ENCODE peak calls at places on chromosome 1, in ten cellular contexts. G is neural progenitor cell, R is PC-9, A is MM.1S, J is GM23338, T is HCT116, B is PC-3, D is fibroblast of lung, F is SK-N-MC, Z is GM23248. I is an unnamed sample.

GRCh38 chr1:116755036-116755435 is 806 bp downstream of the CD2 start:
- DNase-seq in G (no peak), R (no peak), A (no peak), J (no peak), T (no peak), B (no peak), D (no peak), F (no peak), Z (no peak), I (no peak)

GRCh38 chr1:221824025-221824424 is 82.1 kb upstream of the DUSP10 start:
- DNase-seq in G (no peak), R (peak; percentile 70), A (no peak), J (no peak), T (no peak), B (peak; percentile 87), D (no peak), F (no peak), Z (peak; percentile 90), I (no peak)

GRCh38 chr1:172671591-172671990 is 12.7 kb downstream of the FASLG start:
- DNase-seq in G (no peak), R (peak; percentile 56), A (no peak), J (no peak), T (no peak), B (peak; percentile 79), D (no peak), F (peak; percentile 56), Z (peak; percentile 62), I (no peak)

GRCh38 chr1:165327538-165327937 is 29.0 kb downstream of the LMX1A start:
- DNase-seq in G (no peak), R (no peak), A (no peak), J (no peak), T (no peak), B (no peak), D (no peak), F (no peak), Z (no peak), I (no peak)

GRCh38 chr1:67463298-67463960 is 33.2 kb upstream of the SERBP1 start:
- DNase-seq in G (peak; percentile 73), R (no peak), A (no peak), J (peak; percentile 32), T (no peak), B (no peak), D (peak; percentile 25), F (no peak), Z (no peak), I (no peak)

GRCh38 chr1:234628099-234628498 is 18.1 kb upstream of the IRF2BP2 start:
- DNase-seq in G (no peak), R (no peak), A (no peak), J (no peak), T (no peak), B (peak; percentile 95), D (peak; percentile 88), F (no peak), Z (peak; percentile 94), I (no peak)

GRCh38 chr1:37476460-37477197 is 2.2 kb downstream of the ZC3H12A start:
- DNase-seq in G (no peak), R (peak; percentile 96), A (no peak), J (no peak), T (no peak), B (peak; percentile 85), D (peak; percentile 90), F (no peak), Z (peak; percentile 93), I (peak; percentile 63)

GRCh38 chr1:118960026-118960561 is 28.0 kb downstream of the TBX15 start:
- DNase-seq in G (no peak), R (no peak), A (peak; percentile 72), J (peak; percentile 68), T (no peak), B (peak; percentile 54), D (no peak), F (no peak), Z (peak; percentile 42), I (no peak)

DNA sequence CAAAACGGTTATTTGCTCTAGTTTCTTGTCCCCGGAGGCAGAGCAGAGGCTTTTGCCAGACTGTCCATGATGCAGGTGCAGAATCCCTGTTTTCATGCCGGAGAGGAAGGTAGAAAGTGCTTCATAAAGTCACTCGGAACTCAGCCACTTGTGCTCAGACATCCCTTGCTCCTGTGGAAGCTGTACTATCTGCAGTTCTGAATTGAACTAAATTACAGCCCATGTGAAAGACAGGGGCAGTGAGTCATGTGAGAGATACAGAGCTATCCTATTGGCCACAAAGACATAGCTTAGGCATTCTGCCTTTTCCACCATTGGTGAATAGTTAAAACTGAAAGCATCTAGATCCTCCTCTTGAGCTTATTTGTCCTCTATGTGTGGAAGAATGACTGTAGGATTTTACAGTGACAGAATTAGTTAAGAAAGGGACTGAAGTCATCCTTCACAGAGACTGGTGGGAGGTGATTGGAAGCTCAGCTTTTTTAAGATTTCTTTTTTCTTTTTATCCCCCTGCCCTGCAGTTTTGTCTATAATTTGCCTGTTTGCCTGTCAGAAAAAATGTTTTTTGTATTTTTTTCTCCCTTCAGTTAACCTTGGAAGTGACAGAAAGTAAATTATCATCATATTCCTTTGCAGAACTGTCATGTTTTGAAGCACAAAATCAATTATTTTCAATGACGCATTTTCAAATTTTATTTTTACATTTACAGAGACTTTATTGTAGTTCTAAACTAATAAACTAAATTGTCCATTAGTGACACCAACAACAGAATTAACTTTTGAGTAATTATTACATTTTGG is 298.6 kb downstream of the PTPRC start:
- DNase-seq in G (peak; percentile 24), R (peak; percentile 72), A (peak; percentile 88), J (peak; percentile 34), T (peak; percentile 76), B (peak; percentile 86), D (peak; percentile 95), F (peak; percentile 85), Z (peak; percentile 89), I (peak; percentile 66)
- TF ChIP-seq EZH2 in G (no peak), R (no peak), A (no peak), J (no peak), T (no peak), B (no peak), D (no peak), F (no peak), Z (no peak), I (no peak)

DNA sequence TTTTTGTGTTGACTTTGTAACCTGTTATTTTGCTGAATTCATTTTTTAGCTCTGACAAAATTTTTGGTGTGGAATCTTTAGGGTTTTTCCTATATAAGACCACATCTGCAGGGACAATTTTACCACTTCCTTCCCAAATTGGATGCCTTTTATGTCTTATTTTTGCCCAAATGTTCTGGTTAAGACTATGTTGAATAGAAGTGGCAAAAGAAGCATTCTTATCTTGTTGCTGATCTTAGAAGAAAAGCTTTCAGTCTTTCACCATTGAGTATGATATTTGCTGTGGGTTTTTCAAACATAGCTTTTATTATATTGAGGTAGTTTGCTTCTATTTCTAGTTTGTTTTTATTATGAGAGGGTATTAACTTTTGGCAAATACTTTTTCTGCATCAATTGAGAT is 3.7 kb downstream of the CHIA start:
- DNase-seq in G (no peak), R (no peak), A (no peak), J (no peak), T (no peak), B (no peak), D (no peak), F (no peak), Z (no peak), I (no peak)
- TF ChIP-seq EZH2 in G (no peak), R (no peak), A (no peak), J (no peak), T (no peak), B (no peak), D (no peak), F (no peak), Z (no peak), I (no peak)

GRCh38 chr1:33348676-33349080 is 27.8 kb upstream of the A3GALT2 start:
- DNase-seq in G (no peak), R (no peak), A (peak; percentile 10), J (no peak), T (no peak), B (no peak), D (peak; percentile 30), F (no peak), Z (peak; percentile 46), I (no peak)

GRCh38 chr1:33348194-33348593 is 27.3 kb upstream of the A3GALT2 start:
- DNase-seq in G (peak; percentile 28), R (no peak), A (no peak), J (no peak), T (no peak), B (peak; percentile 28), D (peak; percentile 39), F (no peak), Z (peak; percentile 66), I (no peak)

GRCh38 chr1:33349778-33350610 is 29.1 kb upstream of the A3GALT2 start:
- DNase-seq in G (peak; percentile 94), R (peak; percentile 69), A (peak; percentile 90), J (peak; percentile 87), T (peak; percentile 68), B (peak; percentile 87), D (peak; percentile 77), F (no peak), Z (peak; percentile 93), I (no peak)

GRCh38 chr1:33350611-33351280 is 29.8 kb upstream of the A3GALT2 start:
- DNase-seq in G (no peak), R (no peak), A (no peak), J (no peak), T (no peak), B (peak; percentile 22), D (no peak), F (no peak), Z (no peak), I (no peak)

DNA sequence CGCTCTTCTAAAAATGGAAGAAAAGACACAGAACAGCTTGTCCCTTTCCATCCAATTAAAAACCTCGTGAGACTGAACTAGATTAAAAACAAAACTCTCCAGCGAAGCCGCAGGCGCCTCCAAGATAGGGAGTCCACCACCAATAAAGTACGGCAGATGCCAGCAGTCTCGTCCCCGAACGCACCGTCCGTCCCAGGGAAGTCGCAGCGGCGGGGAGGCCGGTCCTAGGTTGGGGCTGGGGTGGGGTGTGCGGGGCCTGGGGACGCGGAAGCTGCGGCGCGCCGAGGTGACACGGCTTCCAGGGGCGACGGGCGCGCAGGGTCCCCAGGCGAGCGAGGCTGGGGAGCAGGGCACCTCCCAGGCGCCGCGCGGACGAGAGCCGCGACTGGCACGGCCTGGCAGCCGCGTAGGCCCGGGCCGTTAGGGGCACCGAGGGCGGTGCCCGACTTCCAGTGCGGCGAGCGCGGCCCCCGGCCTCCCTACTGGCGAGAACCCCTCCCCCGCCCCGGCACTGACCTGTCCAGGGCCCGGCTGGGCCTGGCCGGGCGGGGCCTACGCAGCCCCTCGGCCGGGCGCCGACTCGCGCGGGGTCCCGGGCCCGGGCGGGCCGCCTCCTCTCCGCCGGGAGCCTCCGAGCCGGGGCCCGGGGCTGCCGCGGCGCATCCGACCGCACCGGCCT is 28.3 kb upstream of the A3GALT2 start:
- DNase-seq in G (no peak), R (no peak), A (peak; percentile 41), J (peak; percentile 61), T (no peak), B (peak; percentile 28), D (peak; percentile 47), F (no peak), Z (peak; percentile 63), I (no peak)
- TF ChIP-seq EZH2 in G (no peak), R (no peak), A (no peak), J (peak; percentile 89), T (no peak), B (no peak), D (no peak), F (no peak), Z (no peak), I (no peak)

GRCh38 chr1:236685917-236686814 is at the start of gene ACTN2:
- DNase-seq in G (peak; percentile 85), R (no peak), A (no peak), J (peak; percentile 85), T (no peak), B (no peak), D (peak; percentile 28), F (no peak), Z (peak; percentile 46), I (no peak)

GRCh38 chr1:236685205-236685916 is 938 bp upstream of the ACTN2 start:
- DNase-seq in G (no peak), R (no peak), A (no peak), J (no peak), T (no peak), B (no peak), D (no peak), F (no peak), Z (no peak), I (no peak)

GRCh38 chr1:236688705-236689104 is 2.4 kb downstream of the ACTN2 start:
- DNase-seq in G (no peak), R (no peak), A (no peak), J (no peak), T (no peak), B (no peak), D (no peak), F (no peak), Z (no peak), I (no peak)

GRCh38 chr1:236687273-236687672 is 974 bp downstream of the ACTN2 start:
- DNase-seq in G (peak; percentile 43), R (no peak), A (no peak), J (peak; percentile 24), T (no peak), B (no peak), D (no peak), F (no peak), Z (no peak), I (no peak)

DNA sequence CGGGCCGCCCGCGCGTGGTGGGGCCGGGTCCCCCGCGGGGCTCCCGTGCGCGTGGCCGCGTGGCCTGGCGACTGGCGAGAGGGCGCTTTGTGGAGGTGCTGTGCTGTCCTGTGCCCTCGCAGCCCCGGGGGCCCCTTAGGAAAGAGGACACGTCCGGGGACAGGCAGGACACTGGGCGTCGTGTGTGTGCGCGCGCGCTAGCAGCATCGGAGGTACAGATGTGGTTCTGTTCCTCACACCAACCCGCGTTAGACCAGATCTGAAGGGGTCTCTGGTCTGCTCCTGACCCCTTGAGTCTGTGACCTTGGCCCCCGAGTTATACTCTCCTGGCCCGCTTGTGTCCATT is 489 bp downstream of the ACTN2 start:
- DNase-seq in G (peak; percentile 13), R (no peak), A (no peak), J (peak; percentile 14), T (no peak), B (no peak), D (no peak), F (no peak), Z (no peak), I (no peak)
- TF ChIP-seq EZH2 in G (peak; percentile 14), R (no peak), A (no peak), J (no peak), T (no peak), B (no peak), D (peak; percentile 28), F (no peak), Z (no peak), I (peak; percentile 65)

I was measured in keratinocyte.